ENCODE peak calls at places on chromosomes 4 and X, in ten cellular contexts. W, D, K, Q, T, F, V, X, L and G are unnamed samples.

GRCh38 chr4:137609693-137610450 is 77.6 kb upstream of the PCDH18 start:
- DNase-seq in W (no peak), D (no peak), K (peak), Q (no peak), T (no peak), F (no peak), V (no peak), X (no peak), L (no peak), G (no peak)

GRCh38 chrX:96183843-96184242 is 500.8 kb upstream of the DIAPH2 start:
- DNase-seq in W (no peak), D (peak), K (peak), Q (no peak), T (no peak), F (no peak), V (no peak), X (no peak), L (no peak), G (no peak)

GRCh38 chr4:138111462-138112000 is 130.6 kb downstream of the SLC7A11 start:
- DNase-seq in W (peak), D (no peak), K (no peak), Q (no peak), T (no peak), F (no peak), V (no peak), X (no peak), L (no peak), G (peak)

GRCh38 chr4:56633486-56633885 is 47.6 kb downstream of the HOPX start:
- DNase-seq in W (no peak), D (no peak), K (no peak), Q (no peak), T (no peak), F (no peak), V (no peak), X (no peak), L (no peak), G (no peak)

GRCh38 chr4:52743444-52744019 is 7.7 kb downstream of the ERVMER34-1 start:
- DNase-seq in W (no peak), D (no peak), K (no peak), Q (no peak), T (no peak), F (no peak), V (no peak), X (no peak), L (no peak), G (no peak)

GRCh38 chrX:136662976-136663375 is 15.0 kb downstream of the CD40LG start:
- DNase-seq in W (no peak), D (no peak), K (no peak), Q (no peak), T (no peak), F (no peak), V (peak), X (no peak), L (no peak), G (no peak)

GRCh38 chr4:165711436-165711835 is 161.6 kb upstream of the TLL1 start:
- DNase-seq in W (no peak), D (no peak), K (no peak), Q (no peak), T (no peak), F (no peak), V (no peak), X (no peak), L (no peak), G (no peak)

GRCh38 chr4:34181891-34182290 is 2062.4 kb downstream of the ARAP2 start:
- DNase-seq in W (no peak), D (no peak), K (peak), Q (no peak), T (no peak), F (no peak), V (no peak), X (no peak), L (no peak), G (no peak)

GRCh38 chrX:136395271-136395670 is 92.5 kb upstream of the BRS3 start:
- DNase-seq in W (no peak), D (no peak), K (no peak), Q (no peak), T (no peak), F (no peak), V (no peak), X (no peak), L (no peak), G (no peak)

GRCh38 chr4:113707013-113707412 is 54.5 kb downstream of the CAMK2D start:
- DNase-seq in W (peak), D (no peak), K (peak), Q (no peak), T (no peak), F (no peak), V (no peak), X (no peak), L (no peak), G (no peak)

GRCh38 chrX:55710701-55711100 is 6.8 kb upstream of the RRAGB start:
- DNase-seq in W (no peak), D (no peak), K (peak), Q (no peak), T (no peak), F (no peak), V (no peak), X (no peak), L (peak), G (no peak)

GRCh38 chr4:113809313-113809712 is 47.8 kb upstream of the CAMK2D start:
- DNase-seq in W (no peak), D (peak), K (peak), Q (no peak), T (no peak), F (no peak), V (no peak), X (peak), L (peak), G (no peak)

GRCh38 chr4:53066155-53066554 is 204.0 kb downstream of the RASL11B start:
- DNase-seq in W (no peak), D (no peak), K (no peak), Q (no peak), T (no peak), F (no peak), V (no peak), X (no peak), L (no peak), G (no peak)

GRCh38 chr4:7691992-7692391 is 247.7 kb downstream of the AFAP1 start:
- DNase-seq in W (no peak), D (peak), K (no peak), Q (no peak), T (no peak), F (no peak), V (no peak), X (no peak), L (peak), G (no peak)

GRCh38 chr4:61723492-61723891 is 523.4 kb downstream of the ADGRL3 start:
- DNase-seq in W (no peak), D (no peak), K (no peak), Q (no peak), T (no peak), F (no peak), V (no peak), X (no peak), L (no peak), G (no peak)

GRCh38 chrX:97026406-97026805 is 142.7 kb downstream of the RPA4 start:
- DNase-seq in W (no peak), D (no peak), K (no peak), Q (no peak), T (no peak), F (no peak), V (no peak), X (no peak), L (no peak), G (no peak)

GRCh38 chr4:153451931-153452660 is 14.1 kb upstream of the TMEM131L start:
- DNase-seq in W (no peak), D (no peak), K (no peak), Q (no peak), T (no peak), F (no peak), V (no peak), X (no peak), L (no peak), G (no peak)

GRCh38 chrX:106957856-106958255 is 37.7 kb downstream of the CLDN2 start:
- DNase-seq in W (no peak), D (no peak), K (no peak), Q (no peak), T (no peak), F (no peak), V (no peak), X (no peak), L (no peak), G (no peak)

GRCh38 chr4:127601029-127601428 is 31.7 kb upstream of the INTU start:
- DNase-seq in W (no peak), D (no peak), K (peak), Q (no peak), T (no peak), F (no peak), V (no peak), X (no peak), L (no peak), G (no peak)

GRCh38 chrX:152637649-152638442 is at the start of gene GABRQ:
- DNase-seq in W (no peak), D (peak), K (peak), Q (no peak), T (no peak), F (no peak), V (no peak), X (no peak), L (peak), G (peak)

GRCh38 chr4:27861381-27861787 is 1000.7 kb downstream of the STIM2 start:
- DNase-seq in W (peak), D (no peak), K (peak), Q (no peak), T (no peak), F (no peak), V (no peak), X (no peak), L (peak), G (no peak)

GRCh38 chrX:115023139-115023538 is 5.7 kb upstream of the IL13RA2 start:
- DNase-seq in W (peak), D (no peak), K (peak), Q (no peak), T (no peak), F (peak), V (no peak), X (no peak), L (no peak), G (peak)

GRCh38 chr4:6682862-6683590 is 10.7 kb upstream of the S100P start:
- DNase-seq in W (no peak), D (no peak), K (no peak), Q (no peak), T (no peak), F (no peak), V (no peak), X (no peak), L (no peak), G (no peak)

GRCh38 chrX:155767101-155767878 is 113.9 kb upstream of the VAMP7 start:
- DNase-seq in W (peak), D (peak), K (peak), Q (no peak), T (peak), F (no peak), V (peak), X (peak), L (peak), G (peak)

GRCh38 chr4:118909173-118909956 is 20.7 kb downstream of the SYNPO2 start:
- DNase-seq in W (no peak), D (no peak), K (no peak), Q (no peak), T (no peak), F (no peak), V (no peak), X (no peak), L (no peak), G (no peak)

GRCh38 chr4:32268949-32269348 is 1548.8 kb downstream of the PCDH7 start:
- DNase-seq in W (no peak), D (no peak), K (peak), Q (no peak), T (no peak), F (no peak), V (no peak), X (no peak), L (no peak), G (no peak)

GRCh38 chr4:55592014-55592413 is at the start of gene PDCL2:
- DNase-seq in W (no peak), D (no peak), K (no peak), Q (no peak), T (no peak), F (no peak), V (no peak), X (peak), L (no peak), G (no peak)

GRCh38 chrX:101462892-101463291 is 22.4 kb upstream of the ARMCX4 start:
- DNase-seq in W (no peak), D (peak), K (peak), Q (no peak), T (no peak), F (no peak), V (no peak), X (no peak), L (no peak), G (no peak)

GRCh38 chr4:30258949-30259348 is 461.2 kb upstream of the PCDH7 start:
- DNase-seq in W (no peak), D (no peak), K (peak), Q (no peak), T (no peak), F (no peak), V (no peak), X (no peak), L (no peak), G (no peak)

GRCh38 chr4:138300616-138301015 is 58.5 kb upstream of the SLC7A11 start:
- DNase-seq in W (no peak), D (no peak), K (no peak), Q (no peak), T (no peak), F (no peak), V (no peak), X (no peak), L (no peak), G (no peak)

GRCh38 chr4:111268769-111269414 is 646.0 kb upstream of the PITX2 start:
- DNase-seq in W (peak), D (no peak), K (peak), Q (no peak), T (no peak), F (no peak), V (no peak), X (no peak), L (no peak), G (peak)

GRCh38 chr4:37597019-37597418 is 89.2 kb downstream of the RELL1 start:
- DNase-seq in W (no peak), D (no peak), K (no peak), Q (no peak), T (no peak), F (no peak), V (no peak), X (no peak), L (no peak), G (no peak)

GRCh38 chr4:110609044-110609750 is 13.7 kb downstream of the PITX2 start:
- DNase-seq in W (no peak), D (no peak), K (no peak), Q (no peak), T (no peak), F (no peak), V (no peak), X (no peak), L (no peak), G (no peak)